ENCODE peak calls at places on chromosomes 5 and 9, in eight cellular contexts. X is IMR-90; K is naive thymus-derived CD4-positive, alpha-beta T cell; J is astrocyte of the spinal cord; M is stromal cell of bone marrow; I is aorta; W is BE2C; B is GM18507. Y is an unnamed sample.

GRCh38 chr9:127700594-127701255 is 6.1 kb upstream of the CFAP157 start:
- DNase-seq in X (no peak), K (no peak), J (no peak), M (no peak), I (no peak), W (no peak), B (no peak), Y (no peak)

GRCh38 chr9:123769723-123770122 is 160.2 kb downstream of the DENND1A start:
- DNase-seq in X (no peak), K (no peak), J (no peak), M (no peak), I (no peak), W (peak), B (no peak), Y (no peak)

GRCh38 chr9:126743046-126743445 is 61.8 kb upstream of the ZBTB43 start:
- DNase-seq in X (no peak), K (no peak), J (no peak), M (no peak), I (no peak), W (no peak), B (no peak), Y (no peak)

GRCh38 chr5:150318613-150319483 is 16.1 kb upstream of the ARSI start:
- DNase-seq in X (no peak), K (no peak), J (no peak), M (no peak), I (no peak), W (no peak), B (no peak), Y (no peak)

GRCh38 chr5:110478899-110479298 is 247.6 kb downstream of the TMEM232 start:
- DNase-seq in X (peak), K (no peak), J (peak), M (peak), I (no peak), W (no peak), B (no peak), Y (no peak)

GRCh38 chr5:69206528-69207190 is 17.3 kb downstream of the CENPH start:
- DNase-seq in X (peak), K (no peak), J (peak), M (no peak), I (no peak), W (no peak), B (no peak), Y (peak)

GRCh38 chr5:136040746-136041415 is 12.1 kb downstream of the TGFBI start:
- DNase-seq in X (no peak), K (no peak), J (no peak), M (no peak), I (peak), W (no peak), B (no peak), Y (peak)

GRCh38 chr5:18091758-18092157 is 457.5 kb downstream of the TAF11L14 start:
- DNase-seq in X (no peak), K (no peak), J (no peak), M (no peak), I (no peak), W (no peak), B (no peak), Y (no peak)

GRCh38 chr5:176535655-176536131 is 1.5 kb downstream of the RNF44 start:
- DNase-seq in X (no peak), K (no peak), J (no peak), M (no peak), I (peak), W (no peak), B (no peak), Y (no peak)

GRCh38 chr5:33313150-33313549 is 127.6 kb upstream of the TARS1 start:
- DNase-seq in X (peak), K (no peak), J (peak), M (peak), I (no peak), W (no peak), B (no peak), Y (no peak)